ENCODE peak calls at places on chromosome 12, in eight cellular contexts. One of them, this sample, is unnamed.

GRCh38 chr12:63967781-63968180 is 123.3 kb downstream of the SRGAP1 start:
- DNase-seq in T follicular helper cell: no peak
- DNase-seq in lung: no peak
- DNase-seq in activated CD8-positive, alpha-beta memory T cell treated with anti-CD3 and anti-CD28 coated beads, Interleukin-2, amount 50 U/mL, for 4 hours: no peak
- DNase-seq in A172: no peak
- DNase-seq in NCI-H345: no peak
- DNase-seq in T-cell: no peak
- DNase-seq in uterus: no peak
- DNase-seq in this sample: no peak

GRCh38 chr12:1670815-1671268 is 20.0 kb upstream of the ADIPOR2 start:
- DNase-seq in T-cell: no peak
- DNase-seq in uterus: no peak
- DNase-seq in activated CD8-positive, alpha-beta memory T cell treated with anti-CD3 and anti-CD28 coated beads, Interleukin-2, amount 50 U/mL, for 4 hours: no peak
- DNase-seq in lung: no peak
- DNase-seq in T follicular helper cell: no peak
- DNase-seq in A172: no peak
- DNase-seq in NCI-H345: no peak
- DNase-seq in this sample: peak

GRCh38 chr12:57744194-57744776 is 554 bp upstream of the TSPAN31 start:
- DNase-seq in activated CD8-positive, alpha-beta memory T cell treated with anti-CD3 and anti-CD28 coated beads, Interleukin-2, amount 50 U/mL, for 4 hours: peak
- DNase-seq in lung: peak
- DNase-seq in T follicular helper cell: peak
- DNase-seq in uterus: peak
- DNase-seq in NCI-H345: peak
- DNase-seq in T-cell: peak
- DNase-seq in A172: no peak
- DNase-seq in this sample: peak

GRCh38 chr12:94587266-94588241 is 62.8 kb downstream of the TMCC3 start:
- DNase-seq in activated CD8-positive, alpha-beta memory T cell treated with anti-CD3 and anti-CD28 coated beads, Interleukin-2, amount 50 U/mL, for 4 hours: no peak
- DNase-seq in NCI-H345: no peak
- DNase-seq in T-cell: no peak
- DNase-seq in A172: no peak
- DNase-seq in lung: no peak
- DNase-seq in uterus: no peak
- DNase-seq in T follicular helper cell: no peak
- DNase-seq in this sample: no peak

GRCh38 chr12:91419809-91420208 is 237.2 kb upstream of the DCN start:
- DNase-seq in T follicular helper cell: no peak
- DNase-seq in T-cell: no peak
- DNase-seq in activated CD8-positive, alpha-beta memory T cell treated with anti-CD3 and anti-CD28 coated beads, Interleukin-2, amount 50 U/mL, for 4 hours: no peak
- DNase-seq in lung: no peak
- DNase-seq in NCI-H345: no peak
- DNase-seq in A172: no peak
- DNase-seq in uterus: no peak
- DNase-seq in this sample: no peak

GRCh38 chr12:2358986-2359658 is 306.3 kb downstream of the CACNA1C start:
- DNase-seq in activated CD8-positive, alpha-beta memory T cell treated with anti-CD3 and anti-CD28 coated beads, Interleukin-2, amount 50 U/mL, for 4 hours: no peak
- DNase-seq in T follicular helper cell: no peak
- DNase-seq in lung: no peak
- DNase-seq in A172: peak
- DNase-seq in NCI-H345: no peak
- DNase-seq in uterus: no peak
- DNase-seq in T-cell: no peak
- DNase-seq in this sample: no peak

GRCh38 chr12:12976366-12976765 is 23.7 kb downstream of the HEBP1 start:
- DNase-seq in NCI-H345: no peak
- DNase-seq in A172: peak
- DNase-seq in T-cell: no peak
- DNase-seq in lung: no peak
- DNase-seq in activated CD8-positive, alpha-beta memory T cell treated with anti-CD3 and anti-CD28 coated beads, Interleukin-2, amount 50 U/mL, for 4 hours: no peak
- DNase-seq in T follicular helper cell: no peak
- DNase-seq in uterus: peak
- DNase-seq in this sample: no peak

GRCh38 chr12:62914443-62914909 is 20.5 kb downstream of the PPM1H start:
- DNase-seq in A172: no peak
- DNase-seq in uterus: no peak
- DNase-seq in NCI-H345: no peak
- DNase-seq in lung: no peak
- DNase-seq in activated CD8-positive, alpha-beta memory T cell treated with anti-CD3 and anti-CD28 coated beads, Interleukin-2, amount 50 U/mL, for 4 hours: no peak
- DNase-seq in T follicular helper cell: no peak
- DNase-seq in T-cell: no peak
- DNase-seq in this sample: no peak

GRCh38 chr12:78088391-78088832 is 257.7 kb downstream of the NAV3 start:
- DNase-seq in A172: peak
- DNase-seq in activated CD8-positive, alpha-beta memory T cell treated with anti-CD3 and anti-CD28 coated beads, Interleukin-2, amount 50 U/mL, for 4 hours: no peak
- DNase-seq in uterus: no peak
- DNase-seq in NCI-H345: no peak
- DNase-seq in T follicular helper cell: no peak
- DNase-seq in lung: no peak
- DNase-seq in T-cell: no peak
- DNase-seq in this sample: no peak

GRCh38 chr12:127550271-127550670 is 716.7 kb upstream of the TMEM132C start:
- DNase-seq in uterus: no peak
- DNase-seq in T follicular helper cell: no peak
- DNase-seq in A172: peak
- DNase-seq in activated CD8-positive, alpha-beta memory T cell treated with anti-CD3 and anti-CD28 coated beads, Interleukin-2, amount 50 U/mL, for 4 hours: no peak
- DNase-seq in T-cell: no peak
- DNase-seq in lung: no peak
- DNase-seq in NCI-H345: no peak
- DNase-seq in this sample: no peak

GRCh38 chr12:102879-103168 is 36.3 kb downstream of the IQSEC3 start:
- DNase-seq in T follicular helper cell: no peak
- DNase-seq in NCI-H345: no peak
- DNase-seq in lung: no peak
- DNase-seq in uterus: no peak
- DNase-seq in A172: no peak
- DNase-seq in activated CD8-positive, alpha-beta memory T cell treated with anti-CD3 and anti-CD28 coated beads, Interleukin-2, amount 50 U/mL, for 4 hours: no peak
- DNase-seq in T-cell: no peak
- DNase-seq in this sample: no peak

GRCh38 chr12:76470028-76470939 is 89.3 kb downstream of the OSBPL8 start:
- DNase-seq in NCI-H345: no peak
- DNase-seq in uterus: no peak
- DNase-seq in T follicular helper cell: no peak
- DNase-seq in activated CD8-positive, alpha-beta memory T cell treated with anti-CD3 and anti-CD28 coated beads, Interleukin-2, amount 50 U/mL, for 4 hours: no peak
- DNase-seq in A172: peak
- DNase-seq in lung: no peak
- DNase-seq in T-cell: no peak
- DNase-seq in this sample: no peak

GRCh38 chr12:62698701-62699101 is 232.1 kb downstream of the MON2 start:
- DNase-seq in A172: peak
- DNase-seq in NCI-H345: no peak
- DNase-seq in T follicular helper cell: no peak
- DNase-seq in activated CD8-positive, alpha-beta memory T cell treated with anti-CD3 and anti-CD28 coated beads, Interleukin-2, amount 50 U/mL, for 4 hours: no peak
- DNase-seq in uterus: no peak
- DNase-seq in T-cell: no peak
- DNase-seq in lung: no peak
- DNase-seq in this sample: no peak

GRCh38 chr12:93563807-93564538 is 8.5 kb upstream of the SOCS2 start:
- DNase-seq in A172: peak
- DNase-seq in uterus: no peak
- DNase-seq in lung: peak
- DNase-seq in activated CD8-positive, alpha-beta memory T cell treated with anti-CD3 and anti-CD28 coated beads, Interleukin-2, amount 50 U/mL, for 4 hours: no peak
- DNase-seq in T-cell: no peak
- DNase-seq in T follicular helper cell: no peak
- DNase-seq in NCI-H345: peak
- DNase-seq in this sample: no peak

GRCh38 chr12:26275313-26276257 is 80.2 kb downstream of the SSPN start:
- DNase-seq in T-cell: no peak
- DNase-seq in activated CD8-positive, alpha-beta memory T cell treated with anti-CD3 and anti-CD28 coated beads, Interleukin-2, amount 50 U/mL, for 4 hours: no peak
- DNase-seq in NCI-H345: no peak
- DNase-seq in T follicular helper cell: no peak
- DNase-seq in A172: no peak
- DNase-seq in lung: no peak
- DNase-seq in uterus: no peak
- DNase-seq in this sample: no peak